ENCODE peak calls at places on chromosomes 2 and 18, in eight cellular contexts. Q is tibial nerve, U is adrenal gland, C is A549, H is WERI-Rb-1, O is right lobe of liver, W is astrocyte, L is stomach. T is an unnamed sample.

GRCh38 chr2:222709191-222709891 is 37.9 kb downstream of the MOGAT1 start:
- DNase-seq in Q (peak; percentile 33), U (peak; percentile 66), C (peak; percentile 88), H (peak; percentile 14), O (no peak), W (peak; percentile 100), L (peak; percentile 45), T (no peak)

GRCh38 chr2:138087761-138088602 is 123.7 kb downstream of the HNMT start:
- DNase-seq in Q (no peak), U (no peak), C (no peak), H (no peak), O (no peak), W (no peak), L (no peak), T (no peak)

GRCh38 chr2:104755026-104755856 is 98.7 kb upstream of the POU3F3 start:
- DNase-seq in Q (no peak), U (no peak), C (no peak), H (no peak), O (no peak), W (no peak), L (no peak), T (no peak)

GRCh38 chr2:146143971-146144370 is 1624.1 kb upstream of the ZEB2 start:
- DNase-seq in Q (no peak), U (no peak), C (no peak), H (no peak), O (no peak), W (no peak), L (no peak), T (no peak)

GRCh38 chr2:196534533-196534932 is 105.0 kb upstream of the CCDC150 start:
- DNase-seq in Q (no peak), U (no peak), C (no peak), H (no peak), O (no peak), W (no peak), L (no peak), T (no peak)

GRCh38 chr2:14615701-14616100 is 16.8 kb upstream of the LRATD1 start:
- DNase-seq in Q (no peak), U (no peak), C (no peak), H (no peak), O (no peak), W (no peak), L (no peak), T (no peak)

GRCh38 chr18:78751664-78752063 is 228.0 kb upstream of the SALL3 start:
- DNase-seq in Q (no peak), U (no peak), C (no peak), H (no peak), O (peak; percentile 22), W (no peak), L (no peak), T (no peak)

GRCh38 chr18:25136416-25137132 is 215.4 kb downstream of the ZNF521 start:
- DNase-seq in Q (no peak), U (peak; percentile 57), C (no peak), H (no peak), O (no peak), W (peak; percentile 6), L (no peak), T (peak; percentile 1)

GRCh38 chr18:7950380-7951143 is 383.4 kb downstream of the PTPRM start:
- DNase-seq in Q (no peak), U (no peak), C (peak; percentile 85), H (no peak), O (no peak), W (peak; percentile 68), L (peak; percentile 45), T (peak; percentile 93)

GRCh38 chr18:39489426-39489825 is 1923.8 kb upstream of the CELF4 start:
- DNase-seq in Q (no peak), U (no peak), C (no peak), H (no peak), O (no peak), W (peak; percentile 8), L (no peak), T (no peak)

GRCh38 chr2:242038166-242038927 is 168.8 kb downstream of the RTP5 start:
- DNase-seq in Q (no peak), U (no peak), C (no peak), H (no peak), O (peak; percentile 54), W (no peak), L (peak; percentile 16), T (no peak)

GRCh38 chr2:70094978-70095832 is 7.9 kb downstream of the PCBP1 start:
- DNase-seq in Q (no peak), U (peak; percentile 64), C (peak; percentile 70), H (no peak), O (peak; percentile 87), W (peak; percentile 15), L (peak; percentile 81), T (no peak)

GRCh38 chr2:180675170-180675569 is 305.2 kb upstream of the UBE2E3 start:
- DNase-seq in Q (no peak), U (no peak), C (no peak), H (no peak), O (no peak), W (no peak), L (no peak), T (peak; percentile 23)

GRCh38 chr2:79219383-79219988 is 59.9 kb upstream of the REG3A start:
- DNase-seq in Q (no peak), U (peak; percentile 54), C (peak; percentile 77), H (peak; percentile 64), O (peak; percentile 45), W (peak; percentile 5), L (peak; percentile 51), T (peak; percentile 41)

GRCh38 chr2:42057159-42057901 is 9.5 kb downstream of the PKDCC start:
- DNase-seq in Q (no peak), U (no peak), C (no peak), H (no peak), O (no peak), W (no peak), L (no peak), T (no peak)

GRCh38 chr2:42147641-42148274 is 21.4 kb upstream of the EML4 start:
- DNase-seq in Q (no peak), U (peak; percentile 23), C (no peak), H (no peak), O (peak; percentile 67), W (peak; percentile 54), L (no peak), T (no peak)

GRCh38 chr2:161306919-161307318 is 1.3 kb upstream of the PSMD14 start:
- DNase-seq in Q (no peak), U (no peak), C (no peak), H (peak; percentile 31), O (no peak), W (no peak), L (no peak), T (no peak)
- TF ChIP-seq CTCF in Q (no peak), U (no peak), C (no peak), H (peak; percentile 30), O (no peak), W (no peak), L (no peak), T (no peak)

GRCh38 chr2:23526114-23526513 is 141.1 kb downstream of the KLHL29 start:
- DNase-seq in Q (no peak), U (no peak), C (no peak), H (no peak), O (no peak), W (no peak), L (no peak), T (no peak)

GRCh38 chr2:23525137-23525765 is 140.3 kb downstream of the KLHL29 start:
- DNase-seq in Q (no peak), U (peak; percentile 50), C (no peak), H (no peak), O (no peak), W (no peak), L (no peak), T (no peak)

GRCh38 chr2:23522726-23523410 is 137.9 kb downstream of the KLHL29 start:
- DNase-seq in Q (no peak), U (no peak), C (no peak), H (no peak), O (no peak), W (no peak), L (no peak), T (no peak)

GRCh38 chr2:23524261-23524706 is 139.3 kb downstream of the KLHL29 start:
- DNase-seq in Q (no peak), U (peak; percentile 89), C (no peak), H (no peak), O (no peak), W (peak; percentile 54), L (no peak), T (peak; percentile 59)

DNA sequence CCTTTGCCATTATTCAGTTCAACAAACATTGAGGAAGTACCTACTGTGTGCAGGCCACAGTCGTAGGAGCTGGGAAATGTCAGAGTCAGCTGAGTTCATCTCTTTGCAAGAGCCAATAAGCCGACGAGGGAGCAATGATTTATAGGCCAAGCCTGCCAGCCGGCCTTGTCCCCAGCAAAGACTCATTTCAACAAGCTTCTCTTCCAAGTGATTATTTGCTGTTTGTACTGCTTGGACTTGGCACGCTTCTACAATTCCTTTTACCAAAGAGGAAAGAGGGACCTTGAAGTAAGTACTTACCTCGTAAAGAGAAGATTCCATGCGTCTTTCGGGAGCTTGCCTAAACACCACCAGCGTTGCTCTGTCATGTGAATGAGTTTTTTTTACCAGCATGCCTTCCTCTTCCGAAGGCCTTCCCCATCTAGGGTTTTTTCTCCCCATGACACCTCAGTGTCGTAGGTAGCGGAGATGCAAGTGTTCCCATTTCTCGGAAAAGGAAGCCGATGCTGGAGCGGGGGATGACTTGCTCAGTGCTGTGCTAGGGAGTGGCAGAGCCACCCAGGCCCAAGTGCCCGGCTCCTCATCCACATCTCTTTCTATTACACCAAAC is 138.8 kb downstream of the KLHL29 start:
- DNase-seq in Q (no peak), U (peak; percentile 79), C (no peak), H (peak; percentile 79), O (no peak), W (peak; percentile 20), L (no peak), T (no peak)
- H3K27ac ChIP-seq in Q (peak overlapping the region; percentile 91), U (peak overlapping the region; percentile 93), C (no peak overlapping the region), H (peak overlapping the region; percentile 40), O (no peak overlapping the region), W (no peak overlapping the region), L (peak overlapping the region; percentile 82), T (peak overlapping the region; percentile 60)

GRCh38 chr2:30979822-30980245 is 158.4 kb downstream of the GALNT14 start:
- DNase-seq in Q (no peak), U (peak; percentile 65), C (peak; percentile 68), H (no peak), O (no peak), W (peak; percentile 33), L (no peak), T (peak; percentile 93)
- TF ChIP-seq CTCF in Q (no peak), U (no peak), C (peak; percentile 37), H (no peak), O (no peak), W (peak; percentile 13), L (no peak), T (peak; percentile 25)

DNA sequence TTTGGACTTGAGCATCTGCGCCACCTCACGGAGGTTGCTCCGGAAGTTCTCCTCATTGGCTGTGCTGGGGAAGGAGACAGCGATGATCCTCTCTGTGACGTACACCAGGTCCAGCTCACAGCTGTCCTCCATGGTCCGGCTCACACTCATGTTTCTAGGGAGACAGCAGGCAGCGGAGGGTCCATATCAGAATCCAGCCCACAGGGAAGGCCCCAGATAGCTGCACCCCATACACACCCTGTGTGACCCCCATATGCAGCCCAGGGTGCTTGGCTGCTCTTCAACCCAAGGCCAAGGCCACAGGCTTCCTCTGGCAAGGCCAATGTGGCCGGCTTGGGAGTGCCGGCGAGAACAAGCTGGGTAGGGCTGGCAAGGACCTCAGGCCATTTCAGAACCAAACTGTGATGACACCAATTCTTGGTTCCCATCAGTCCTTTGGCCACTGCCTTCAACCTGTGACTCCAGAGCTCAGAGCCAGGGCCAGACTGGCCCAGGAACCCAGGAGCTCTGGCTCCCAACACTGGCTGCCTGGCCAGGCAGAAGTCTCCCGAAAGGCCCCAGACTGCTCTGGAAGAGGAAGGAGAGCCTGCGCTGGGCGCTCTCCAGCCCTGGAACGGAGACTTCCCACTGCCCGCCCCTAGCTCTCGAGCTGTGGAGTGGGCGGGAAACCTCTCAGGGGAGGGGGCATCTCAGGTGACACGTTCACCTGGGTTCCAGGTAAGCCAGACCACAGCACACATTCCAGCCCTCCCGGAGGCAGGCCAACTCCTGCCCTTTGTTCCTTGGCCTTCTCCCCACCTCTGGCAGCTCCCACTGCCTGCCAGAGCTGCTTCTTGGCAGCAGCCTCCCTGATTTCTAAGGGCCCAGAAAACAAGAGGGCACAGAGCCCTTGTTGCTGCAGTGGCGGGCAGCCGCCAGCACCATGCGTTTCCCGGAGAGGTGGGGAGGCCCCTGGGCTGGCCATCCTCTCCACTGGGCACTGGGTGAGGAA is 104.7 kb downstream of the TNS1 start:
- DNase-seq in Q (no peak), U (no peak), C (no peak), H (no peak), O (peak; percentile 91), W (no peak), L (peak; percentile 93), T (no peak)
- H3K27ac ChIP-seq in Q (peak overlapping the region; percentile 91), U (peak overlapping the region; percentile 88), C (peak overlapping the region; percentile 89), H (no peak overlapping the region), O (peak overlapping the region; percentile 70), W (no peak overlapping the region), L (peak overlapping the region; percentile 92), T (peak overlapping the region; percentile 92)

T was measured in RWPE1.